ENCODE peak calls at places on chromosomes 6 and 20, in ten cellular contexts. One of them, this sample, is unnamed.

GRCh38 chr6:113710110-113710509 is 147.0 kb upstream of the MARCKS start:
- DNase-seq in AG09319: no peak
- DNase-seq in endothelial cell: no peak
- DNase-seq in natural killer cell: no peak
- DNase-seq in right atrium auricular region: no peak
- DNase-seq in GM13976: no peak
- DNase-seq in fibroblast of mammary gland: no peak
- DNase-seq in heart left ventricle: no peak
- DNase-seq in mammary epithelial cell: no peak
- DNase-seq in H9: no peak
- DNase-seq in this sample: no peak

GRCh38 chr6:70152786-70153185 is 150.1 kb downstream of the COL9A1 start:
- DNase-seq in H9: no peak
- DNase-seq in GM13976: no peak
- DNase-seq in heart left ventricle: no peak
- DNase-seq in fibroblast of mammary gland: no peak
- DNase-seq in natural killer cell: no peak
- DNase-seq in AG09319: no peak
- DNase-seq in right atrium auricular region: no peak
- DNase-seq in endothelial cell: no peak
- DNase-seq in mammary epithelial cell: no peak
- DNase-seq in this sample: no peak

GRCh38 chr20:48782073-48782472 is 45.7 kb downstream of the PREX1 start:
- DNase-seq in fibroblast of mammary gland: no peak
- DNase-seq in right atrium auricular region: no peak
- DNase-seq in AG09319: no peak
- DNase-seq in endothelial cell: no peak
- DNase-seq in heart left ventricle: no peak
- DNase-seq in GM13976: no peak
- DNase-seq in H9: no peak
- DNase-seq in mammary epithelial cell: no peak
- DNase-seq in natural killer cell: no peak
- DNase-seq in this sample: no peak

GRCh38 chr20:56690531-56691175 is 61.5 kb downstream of the TFAP2C start:
- DNase-seq in natural killer cell: no peak
- DNase-seq in heart left ventricle: no peak
- DNase-seq in right atrium auricular region: no peak
- DNase-seq in fibroblast of mammary gland: no peak
- DNase-seq in AG09319: no peak
- DNase-seq in GM13976: no peak
- DNase-seq in endothelial cell: no peak
- DNase-seq in mammary epithelial cell: peak; percentile 56
- DNase-seq in H9: no peak
- DNase-seq in this sample: no peak

GRCh38 chr20:53609501-53610445 is 16.1 kb upstream of the ZNF217 start:
- DNase-seq in fibroblast of mammary gland: peak; percentile 47
- DNase-seq in endothelial cell: peak; percentile 44
- DNase-seq in AG09319: no peak
- DNase-seq in heart left ventricle: peak; percentile 42
- DNase-seq in GM13976: no peak
- DNase-seq in right atrium auricular region: peak; percentile 68
- DNase-seq in mammary epithelial cell: no peak
- DNase-seq in H9: no peak
- DNase-seq in natural killer cell: peak; percentile 62
- DNase-seq in this sample: peak; percentile 72

GRCh38 chr6:79466222-79466834 is 70.9 kb downstream of the LCA5 start:
- DNase-seq in AG09319: no peak
- DNase-seq in mammary epithelial cell: peak; percentile 19
- DNase-seq in fibroblast of mammary gland: peak; percentile 56
- DNase-seq in H9: no peak
- DNase-seq in heart left ventricle: no peak
- DNase-seq in endothelial cell: no peak
- DNase-seq in GM13976: peak; percentile 31
- DNase-seq in right atrium auricular region: no peak
- DNase-seq in natural killer cell: no peak
- DNase-seq in this sample: no peak

GRCh38 chr6:34056301-34056700 is 89.6 kb downstream of the GRM4 start:
- DNase-seq in GM13976: peak; percentile 63
- DNase-seq in mammary epithelial cell: no peak
- DNase-seq in right atrium auricular region: peak; percentile 61
- DNase-seq in AG09319: peak; percentile 44
- DNase-seq in endothelial cell: no peak
- DNase-seq in fibroblast of mammary gland: peak; percentile 78
- DNase-seq in H9: peak; percentile 96
- DNase-seq in natural killer cell: no peak
- DNase-seq in heart left ventricle: peak; percentile 77
- DNase-seq in this sample: peak; percentile 36

GRCh38 chr6:145839653-145840052 is 25.1 kb upstream of the FBXO30 start:
- DNase-seq in right atrium auricular region: no peak
- DNase-seq in AG09319: no peak
- DNase-seq in endothelial cell: no peak
- DNase-seq in mammary epithelial cell: no peak
- DNase-seq in GM13976: no peak
- DNase-seq in fibroblast of mammary gland: no peak
- DNase-seq in H9: no peak
- DNase-seq in heart left ventricle: no peak
- DNase-seq in natural killer cell: no peak
- DNase-seq in this sample: no peak

GRCh38 chr6:152669894-152670293 is 27.8 kb upstream of the MYCT1 start:
- DNase-seq in right atrium auricular region: no peak
- DNase-seq in endothelial cell: no peak
- DNase-seq in fibroblast of mammary gland: peak; percentile 51
- DNase-seq in heart left ventricle: no peak
- DNase-seq in GM13976: peak; percentile 16
- DNase-seq in natural killer cell: no peak
- DNase-seq in AG09319: peak; percentile 8
- DNase-seq in mammary epithelial cell: peak; percentile 21
- DNase-seq in H9: no peak
- DNase-seq in this sample: no peak

GRCh38 chr6:372336-372911 is 19.1 kb upstream of the IRF4 start:
- DNase-seq in right atrium auricular region: no peak
- DNase-seq in H9: no peak
- DNase-seq in natural killer cell: no peak
- DNase-seq in GM13976: peak; percentile 59
- DNase-seq in AG09319: no peak
- DNase-seq in mammary epithelial cell: no peak
- DNase-seq in endothelial cell: no peak
- DNase-seq in fibroblast of mammary gland: no peak
- DNase-seq in heart left ventricle: no peak
- DNase-seq in this sample: no peak

GRCh38 chr6:11609324-11610071 is 71.9 kb downstream of the TMEM170B start:
- DNase-seq in endothelial cell: peak; percentile 39
- DNase-seq in right atrium auricular region: peak; percentile 82
- DNase-seq in natural killer cell: no peak
- DNase-seq in AG09319: peak; percentile 78
- DNase-seq in H9: no peak
- DNase-seq in mammary epithelial cell: no peak
- DNase-seq in fibroblast of mammary gland: peak; percentile 38
- DNase-seq in GM13976: no peak
- DNase-seq in heart left ventricle: peak; percentile 75
- DNase-seq in this sample: no peak

GRCh38 chr6:155993248-155993647 is 537.6 kb upstream of the NOX3 start:
- DNase-seq in heart left ventricle: no peak
- DNase-seq in mammary epithelial cell: no peak
- DNase-seq in AG09319: no peak
- DNase-seq in fibroblast of mammary gland: no peak
- DNase-seq in endothelial cell: no peak
- DNase-seq in GM13976: no peak
- DNase-seq in H9: no peak
- DNase-seq in natural killer cell: no peak
- DNase-seq in right atrium auricular region: no peak
- DNase-seq in this sample: no peak

GRCh38 chr6:156617376-156617775 is 159.8 kb upstream of the ARID1B start:
- DNase-seq in right atrium auricular region: peak; percentile 76
- DNase-seq in endothelial cell: no peak
- DNase-seq in fibroblast of mammary gland: no peak
- DNase-seq in natural killer cell: no peak
- DNase-seq in AG09319: no peak
- DNase-seq in mammary epithelial cell: no peak
- DNase-seq in heart left ventricle: no peak
- DNase-seq in GM13976: no peak
- DNase-seq in H9: no peak
- DNase-seq in this sample: no peak

GRCh38 chr20:11919046-11919445 is 1.4 kb downstream of the BTBD3 start:
- DNase-seq in mammary epithelial cell: no peak
- DNase-seq in GM13976: no peak
- DNase-seq in heart left ventricle: peak; percentile 45
- DNase-seq in endothelial cell: no peak
- DNase-seq in natural killer cell: no peak
- DNase-seq in right atrium auricular region: no peak
- DNase-seq in AG09319: no peak
- DNase-seq in H9: no peak
- DNase-seq in fibroblast of mammary gland: no peak
- DNase-seq in this sample: no peak

GRCh38 chr6:39425346-39426056 is 103.0 kb upstream of the KCNK16 start:
- DNase-seq in fibroblast of mammary gland: no peak
- DNase-seq in heart left ventricle: no peak
- DNase-seq in GM13976: no peak
- DNase-seq in H9: no peak
- DNase-seq in endothelial cell: no peak
- DNase-seq in mammary epithelial cell: no peak
- DNase-seq in right atrium auricular region: no peak
- DNase-seq in AG09319: no peak
- DNase-seq in natural killer cell: no peak
- DNase-seq in this sample: no peak

GRCh38 chr6:90790058-90790457 is 203.2 kb upstream of the MAP3K7 start:
- DNase-seq in natural killer cell: no peak
- DNase-seq in mammary epithelial cell: peak; percentile 25
- DNase-seq in heart left ventricle: no peak
- DNase-seq in fibroblast of mammary gland: peak; percentile 11
- DNase-seq in endothelial cell: no peak
- DNase-seq in GM13976: no peak
- DNase-seq in AG09319: no peak
- DNase-seq in right atrium auricular region: no peak
- DNase-seq in H9: no peak
- DNase-seq in this sample: no peak

GRCh38 chr6:17086469-17086868 is 15.4 kb upstream of the STMND1 start:
- DNase-seq in AG09319: peak; percentile 47
- DNase-seq in fibroblast of mammary gland: peak; percentile 78
- DNase-seq in heart left ventricle: peak; percentile 45
- DNase-seq in natural killer cell: no peak
- DNase-seq in endothelial cell: peak; percentile 69
- DNase-seq in GM13976: peak; percentile 43
- DNase-seq in mammary epithelial cell: peak; percentile 59
- DNase-seq in right atrium auricular region: no peak
- DNase-seq in H9: peak; percentile 45
- DNase-seq in this sample: no peak

GRCh38 chr6:6875818-6876470 is 231.8 kb upstream of the RREB1 start:
- DNase-seq in natural killer cell: no peak
- DNase-seq in mammary epithelial cell: peak; percentile 71
- DNase-seq in AG09319: no peak
- DNase-seq in endothelial cell: no peak
- DNase-seq in right atrium auricular region: no peak
- DNase-seq in heart left ventricle: no peak
- DNase-seq in GM13976: no peak
- DNase-seq in H9: no peak
- DNase-seq in fibroblast of mammary gland: peak; percentile 85
- DNase-seq in this sample: no peak

GRCh38 chr6:89371849-89372505 is 19.5 kb upstream of the UBE2J1 start:
- DNase-seq in heart left ventricle: peak; percentile 86
- DNase-seq in H9: peak; percentile 84
- DNase-seq in GM13976: peak; percentile 60
- DNase-seq in natural killer cell: peak; percentile 74
- DNase-seq in right atrium auricular region: peak; percentile 78
- DNase-seq in endothelial cell: peak; percentile 85
- DNase-seq in AG09319: no peak
- DNase-seq in mammary epithelial cell: peak; percentile 32
- DNase-seq in fibroblast of mammary gland: peak; percentile 47
- DNase-seq in this sample: peak; percentile 70

GRCh38 chr6:95431637-95432228 is 145.6 kb upstream of the MANEA start:
- DNase-seq in mammary epithelial cell: peak; percentile 5
- DNase-seq in natural killer cell: no peak
- DNase-seq in AG09319: no peak
- DNase-seq in fibroblast of mammary gland: peak; percentile 51
- DNase-seq in H9: no peak
- DNase-seq in heart left ventricle: no peak
- DNase-seq in GM13976: peak; percentile 30
- DNase-seq in endothelial cell: peak; percentile 51
- DNase-seq in right atrium auricular region: no peak
- DNase-seq in this sample: peak; percentile 1
- TF ChIP-seq CTCF in mammary epithelial cell: peak; percentile 62
- TF ChIP-seq CTCF in natural killer cell: peak; percentile 66
- TF ChIP-seq CTCF in AG09319: peak; percentile 48
- TF ChIP-seq CTCF in fibroblast of mammary gland: peak; percentile 56
- TF ChIP-seq CTCF in H9: peak; percentile 86
- TF ChIP-seq CTCF in heart left ventricle: peak; percentile 59
- TF ChIP-seq CTCF in GM13976: peak; percentile 48
- TF ChIP-seq CTCF in endothelial cell: peak; percentile 84
- TF ChIP-seq CTCF in right atrium auricular region: peak; percentile 80
- TF ChIP-seq CTCF in this sample: peak; percentile 40

GRCh38 chr6:93017626-93018025 is 401.7 kb downstream of the EPHA7 start:
- DNase-seq in AG09319: no peak
- DNase-seq in GM13976: no peak
- DNase-seq in heart left ventricle: no peak
- DNase-seq in H9: no peak
- DNase-seq in endothelial cell: no peak
- DNase-seq in fibroblast of mammary gland: no peak
- DNase-seq in natural killer cell: no peak
- DNase-seq in right atrium auricular region: no peak
- DNase-seq in mammary epithelial cell: no peak
- DNase-seq in this sample: no peak
- TF ChIP-seq CTCF in AG09319: no peak
- TF ChIP-seq CTCF in GM13976: no peak
- TF ChIP-seq CTCF in heart left ventricle: no peak
- TF ChIP-seq CTCF in H9: no peak
- TF ChIP-seq CTCF in endothelial cell: no peak
- TF ChIP-seq CTCF in fibroblast of mammary gland: no peak
- TF ChIP-seq CTCF in natural killer cell: no peak
- TF ChIP-seq CTCF in right atrium auricular region: no peak
- TF ChIP-seq CTCF in mammary epithelial cell: no peak
- TF ChIP-seq CTCF in this sample: no peak

GRCh38 chr20:31440012-31440659 is at the start of gene DEFB123:
- DNase-seq in H9: no peak
- DNase-seq in GM13976: no peak
- DNase-seq in heart left ventricle: no peak
- DNase-seq in mammary epithelial cell: no peak
- DNase-seq in endothelial cell: no peak
- DNase-seq in right atrium auricular region: no peak
- DNase-seq in fibroblast of mammary gland: no peak
- DNase-seq in natural killer cell: no peak
- DNase-seq in AG09319: no peak
- DNase-seq in this sample: no peak
- TF ChIP-seq CTCF in H9: peak; percentile 23
- TF ChIP-seq CTCF in GM13976: no peak
- TF ChIP-seq CTCF in heart left ventricle: peak; percentile 20
- TF ChIP-seq CTCF in mammary epithelial cell: no peak
- TF ChIP-seq CTCF in endothelial cell: no peak
- TF ChIP-seq CTCF in right atrium auricular region: no peak
- TF ChIP-seq CTCF in fibroblast of mammary gland: peak; percentile 19
- TF ChIP-seq CTCF in natural killer cell: no peak
- TF ChIP-seq CTCF in AG09319: no peak
- TF ChIP-seq CTCF in this sample: peak; percentile 58

DNA sequence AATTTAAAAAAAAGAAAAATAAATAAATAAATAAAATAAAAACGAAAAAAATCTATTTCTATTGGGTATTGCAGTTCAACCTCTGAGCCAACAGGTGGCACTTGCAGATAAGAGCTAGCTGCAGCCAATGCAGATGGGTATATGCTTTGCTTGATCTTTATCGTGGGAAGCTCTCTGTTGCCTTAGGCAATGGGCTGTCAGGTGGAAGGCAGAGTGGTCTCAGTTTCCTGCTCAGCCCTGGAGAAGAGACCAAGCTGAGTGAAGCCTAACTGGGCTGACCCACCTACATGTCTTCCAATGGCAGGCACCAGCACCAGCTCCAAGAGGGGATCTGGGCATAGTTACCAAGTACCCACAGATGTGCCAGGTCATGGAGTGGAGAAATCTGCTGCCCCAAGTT is 95.0 kb downstream of the AK9 start:
- DNase-seq in natural killer cell: no peak
- DNase-seq in AG09319: no peak
- DNase-seq in endothelial cell: peak; percentile 4
- DNase-seq in GM13976: peak; percentile 35
- DNase-seq in H9: peak; percentile 40
- DNase-seq in fibroblast of mammary gland: peak; percentile 60
- DNase-seq in right atrium auricular region: no peak
- DNase-seq in heart left ventricle: no peak
- DNase-seq in mammary epithelial cell: peak; percentile 12
- DNase-seq in this sample: peak; percentile 15
- TF ChIP-seq CTCF in natural killer cell: no peak
- TF ChIP-seq CTCF in AG09319: peak; percentile 40
- TF ChIP-seq CTCF in endothelial cell: peak; percentile 68
- TF ChIP-seq CTCF in GM13976: peak; percentile 31
- TF ChIP-seq CTCF in H9: peak; percentile 76
- TF ChIP-seq CTCF in fibroblast of mammary gland: peak; percentile 64
- TF ChIP-seq CTCF in right atrium auricular region: no peak
- TF ChIP-seq CTCF in heart left ventricle: peak; percentile 23
- TF ChIP-seq CTCF in mammary epithelial cell: peak; percentile 74
- TF ChIP-seq CTCF in this sample: peak; percentile 63

This sample was measured in GM06990.